ENCODE peak calls at places on chromosomes 12 and 14, in four cellular contexts. D is psoas muscle, N is NCI-H446 treated with DMSO at 0.1 percent for 48 hours, W is hippocampal formation. M is an unnamed sample.

GRCh38 chr12:54388214-54389138 is 3.9 kb upstream of the ZNF385A start:
- DNase-seq in D (no peak), N (no peak), W (no peak), M (no peak)

GRCh38 chr12:72273499-72273837 is 1.3 kb downstream of the TRHDE start:
- DNase-seq in D (no peak), W (no peak), N (no peak), M (no peak)

GRCh38 chr14:36580856-36581831 is 1.3 kb downstream of the NKX2-8 start:
- DNase-seq in N (no peak), W (no peak), D (peak; percentile 22), M (no peak)

GRCh38 chr14:33951183-33951840 is 438 bp upstream of the EGLN3 start:
- DNase-seq in W (no peak), N (no peak), D (no peak), M (no peak)

GRCh38 chr12:109523504-109523903 is 46.1 kb downstream of the UBE3B start:
- DNase-seq in W (no peak), N (no peak), D (no peak), M (no peak)

GRCh38 chr12:82757059-82757458 is 70.4 kb downstream of the TMTC2 start:
- DNase-seq in D (no peak), W (no peak), N (no peak), M (no peak)

GRCh38 chr14:100849432-100849831 is 23.5 kb downstream of the MEG3 start:
- DNase-seq in N (no peak), D (no peak), W (no peak), M (no peak)

GRCh38 chr12:18320036-18320617 is 58.8 kb downstream of the PIK3C2G start:
- DNase-seq in W (no peak), N (peak; percentile 54), D (no peak), M (no peak)

GRCh38 chr14:62667515-62667914 is 377.7 kb downstream of the KCNH5 start:
- DNase-seq in D (no peak), W (no peak), N (no peak), M (no peak)

GRCh38 chr12:31259136-31259881 is 66.6 kb downstream of the SINHCAF start:
- DNase-seq in N (no peak), D (no peak), W (no peak), M (no peak)

GRCh38 chr12:30928356-30929264 is 2.1 kb downstream of the TSPAN11 start:
- DNase-seq in W (no peak), N (no peak), D (no peak), M (peak; percentile 27)

GRCh38 chr12:56267443-56268071 is 815 bp downstream of the COQ10A start:
- DNase-seq in W (no peak), D (peak; percentile 74), N (no peak), M (peak; percentile 25)

M was measured in cerebellum.